ENCODE peak calls at places on chromosomes 5 and 9, in four cellular contexts. E is hepatocyte, Y is lower leg skin, T is uterus. Q is an unnamed sample.

GRCh38 chr5:88732181-88732633 is 150.8 kb downstream of the MEF2C start:
- DNase-seq in E (no peak), Y (peak), T (peak), Q (no peak)

GRCh38 chr9:123336455-123336854 is 19.5 kb upstream of the CRB2 start:
- DNase-seq in E (no peak), Y (no peak), T (no peak), Q (no peak)

GRCh38 chr5:54663876-54664275 is 146.3 kb downstream of the SNX18 start:
- DNase-seq in E (no peak), Y (peak), T (peak), Q (no peak)

GRCh38 chr5:10744681-10745080 is 16.4 kb downstream of the DAP start:
- DNase-seq in E (no peak), Y (no peak), T (no peak), Q (no peak)

GRCh38 chr5:176994460-176995121 is 12.0 kb downstream of the UIMC1 start:
- DNase-seq in E (peak), Y (no peak), T (no peak), Q (no peak)

GRCh38 chr9:116857321-116857720 is 170.2 kb downstream of the TRIM32 start:
- DNase-seq in E (no peak), Y (no peak), T (no peak), Q (no peak)

GRCh38 chr5:158414780-158415179 is 555.8 kb upstream of the CLINT1 start:
- DNase-seq in E (no peak), Y (no peak), T (no peak), Q (no peak)

GRCh38 chr5:57871496-57871895 is 388.9 kb upstream of the ACTBL2 start:
- DNase-seq in E (no peak), Y (no peak), T (no peak), Q (no peak)

GRCh38 chr5:69492391-69493234 is at the start of gene OCLN:
- DNase-seq in E (peak), Y (peak), T (no peak), Q (peak)

GRCh38 chr5:78003442-78003841 is 227.3 kb upstream of the TBCA start:
- DNase-seq in E (no peak), Y (no peak), T (no peak), Q (no peak)

GRCh38 chr9:86324901-86325300 is 29.3 kb downstream of the TUT7 start:
- DNase-seq in E (no peak), Y (no peak), T (no peak), Q (no peak)

GRCh38 chr5:85000671-85001070 is 616.0 kb upstream of the EDIL3 start:
- DNase-seq in E (no peak), Y (no peak), T (no peak), Q (no peak)

GRCh38 chr5:31408814-31409213 is 123.1 kb downstream of the DROSHA start:
- DNase-seq in E (no peak), Y (no peak), T (no peak), Q (no peak)

GRCh38 chr5:109099081-109099480 is 310.7 kb downstream of the PJA2 start:
- DNase-seq in E (no peak), Y (no peak), T (no peak), Q (no peak)

GRCh38 chr5:80516826-80517225 is 28.9 kb downstream of the FAM151B start:
- DNase-seq in E (peak), Y (no peak), T (no peak), Q (no peak)

GRCh38 chr9:16221822-16222547 is 648.5 kb downstream of the BNC2 start:
- DNase-seq in E (no peak), Y (no peak), T (no peak), Q (no peak)

GRCh38 chr9:78187763-78188495 is 47.9 kb upstream of the CEP78 start:
- DNase-seq in E (no peak), Y (no peak), T (peak), Q (no peak)

GRCh38 chr5:108382784-108383358 is 973 bp upstream of the FBXL17 start:
- DNase-seq in E (peak), Y (no peak), T (no peak), Q (no peak)

DNA sequence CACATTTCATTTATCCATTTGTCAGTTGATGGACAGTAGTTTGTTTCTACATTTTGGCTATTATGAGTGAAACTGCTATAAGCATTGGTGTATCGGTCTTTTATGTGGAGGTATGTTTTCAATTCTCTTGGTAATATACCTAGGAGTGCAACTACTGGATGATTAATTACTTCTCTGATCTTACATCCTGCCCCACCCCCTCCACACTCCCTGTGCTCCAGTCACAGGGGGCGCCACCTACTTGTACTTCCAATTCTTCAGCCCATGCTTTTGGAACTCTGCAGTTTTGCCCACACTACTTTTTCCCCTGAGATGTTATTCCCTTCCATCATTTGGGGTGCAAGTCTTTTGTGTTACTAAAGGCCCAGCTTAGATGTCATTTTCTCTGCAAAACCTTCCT is 42.0 kb downstream of the SEC61B start:
- DNase-seq in E (no peak), Y (no peak), T (no peak), Q (no peak)
- TF ChIP-seq CTCF in E (no peak), Y (no peak), T (no peak), Q (peak)

GRCh38 chr5:181187500-181188213 is 17.3 kb downstream of the TRIM7 start:
- DNase-seq in E (peak), Y (peak), T (peak), Q (peak)
- TF ChIP-seq CTCF in E (peak), Y (no peak), T (peak), Q (peak)

DNA sequence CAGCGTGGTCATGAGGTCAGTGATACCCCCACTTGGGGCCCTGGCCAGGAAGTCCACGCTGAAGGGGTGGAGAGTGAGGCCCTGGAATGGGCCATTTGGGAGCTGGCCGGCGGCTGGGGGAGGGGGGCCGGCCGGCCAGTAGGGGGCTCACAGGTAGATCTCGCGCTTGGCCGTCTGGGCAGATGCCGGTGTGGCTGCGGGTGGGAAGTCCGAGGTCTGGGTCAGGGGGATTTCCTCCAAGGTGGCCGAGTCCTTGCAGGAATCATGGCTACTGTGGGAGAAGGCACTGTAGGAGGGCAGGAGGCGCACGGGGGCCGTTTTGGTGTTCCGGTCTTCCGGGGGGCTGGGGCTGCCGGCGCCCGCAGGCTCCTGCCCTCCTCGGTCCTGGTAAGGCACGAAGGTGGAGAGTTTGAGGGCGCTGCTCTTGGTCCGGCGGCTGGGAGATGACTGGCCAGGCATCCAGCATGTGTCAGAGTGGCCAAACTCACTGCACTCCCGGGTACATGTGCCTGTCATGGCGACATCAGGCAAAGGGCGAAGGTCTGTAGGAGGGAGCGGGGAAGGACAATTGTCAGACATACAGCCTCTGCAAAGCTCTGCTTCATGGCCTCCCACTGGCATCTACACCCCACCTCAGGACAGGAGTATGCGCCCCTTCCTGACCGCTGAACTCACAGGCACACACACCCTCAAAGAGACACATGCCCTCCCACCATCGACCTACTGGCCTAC is 24.1 kb downstream of the PCDH1 start:
- DNase-seq in E (no peak), Y (no peak), T (no peak), Q (no peak)
- TF ChIP-seq CTCF in E (no peak), Y (no peak), T (no peak), Q (no peak)

GRCh38 chr9:34869390-34869789 is 88.7 kb upstream of the PHF24 start:
- DNase-seq in E (no peak), Y (no peak), T (no peak), Q (no peak)
- TF ChIP-seq CTCF in E (peak), Y (no peak), T (no peak), Q (peak)

DNA sequence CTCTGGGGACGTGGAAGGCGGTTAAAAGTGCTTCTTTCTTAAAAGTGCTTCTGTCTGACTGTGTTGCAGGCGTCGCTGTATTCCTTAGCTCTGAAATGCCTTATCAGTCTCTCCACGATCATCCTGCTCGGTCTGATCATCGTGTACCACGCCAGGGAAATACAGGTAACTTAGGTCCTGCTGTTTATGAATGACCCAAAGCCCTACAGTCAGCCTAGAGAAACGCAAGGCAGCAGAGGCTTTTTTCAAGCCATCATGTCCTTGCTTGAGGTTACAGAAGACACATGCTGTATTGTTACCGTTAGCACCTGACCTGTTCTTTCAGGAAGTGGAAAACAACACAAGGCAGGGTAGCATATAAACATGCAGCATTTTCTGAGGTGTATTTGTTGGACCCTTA is 2.0 kb downstream of the KCNN2 start:
- DNase-seq in E (no peak), Y (no peak), T (no peak), Q (no peak)
- TF ChIP-seq CTCF in E (no peak), Y (no peak), T (no peak), Q (no peak)

Q was measured in osteocyte.